ENCODE peak calls at places on chromosomes 7 and 10, in four cellular contexts. One of them, this sample, is unnamed.

GRCh38 chr10:116679351-116679750 is 58.6 kb downstream of the PNLIPRP2 start:
- DNase-seq in brain microvascular endothelial cell: no peak
- DNase-seq in tibial nerve: no peak
- DNase-seq in tibial artery: no peak
- DNase-seq in this sample: no peak

GRCh38 chr10:119602241-119603095 is 5.7 kb upstream of the TIAL1 start:
- DNase-seq in brain microvascular endothelial cell: peak
- DNase-seq in tibial nerve: no peak
- DNase-seq in tibial artery: no peak
- DNase-seq in this sample: no peak

GRCh38 chr7:45000096-45001032 is at the start of gene CCM2:
- DNase-seq in brain microvascular endothelial cell: no peak
- DNase-seq in tibial nerve: no peak
- DNase-seq in tibial artery: peak
- DNase-seq in this sample: no peak

GRCh38 chr7:47991741-47992311 is 12.4 kb upstream of the HUS1 start:
- DNase-seq in brain microvascular endothelial cell: peak
- DNase-seq in tibial nerve: peak
- DNase-seq in tibial artery: peak
- DNase-seq in this sample: peak

GRCh38 chr10:89342219-89342966 is 14.6 kb downstream of the IFIT3 start:
- DNase-seq in brain microvascular endothelial cell: peak
- DNase-seq in tibial nerve: peak
- DNase-seq in tibial artery: peak
- DNase-seq in this sample: peak

GRCh38 chr7:78226059-78226658 is 427.6 kb downstream of the PHTF2 start:
- DNase-seq in brain microvascular endothelial cell: no peak
- DNase-seq in tibial nerve: no peak
- DNase-seq in tibial artery: no peak
- DNase-seq in this sample: no peak

GRCh38 chr10:132889556-132889955 is 52.8 kb downstream of the CFAP46 start:
- DNase-seq in brain microvascular endothelial cell: no peak
- DNase-seq in tibial nerve: peak
- DNase-seq in tibial artery: peak
- DNase-seq in this sample: peak

GRCh38 chr7:158083526-158084310 is 503.9 kb downstream of the PTPRN2 start:
- DNase-seq in brain microvascular endothelial cell: no peak
- DNase-seq in tibial nerve: no peak
- DNase-seq in tibial artery: peak
- DNase-seq in this sample: no peak

GRCh38 chr10:44923611-44924010 is 12.5 kb downstream of the TMEM72 start:
- DNase-seq in brain microvascular endothelial cell: no peak
- DNase-seq in tibial nerve: no peak
- DNase-seq in tibial artery: peak
- DNase-seq in this sample: no peak

GRCh38 chr7:51034531-51035264 is 252.0 kb upstream of the GRB10 start:
- DNase-seq in brain microvascular endothelial cell: peak
- DNase-seq in tibial nerve: no peak
- DNase-seq in tibial artery: no peak
- DNase-seq in this sample: no peak

GRCh38 chr10:6583447-6583846 is 3.4 kb upstream of the PRKCQ start:
- DNase-seq in brain microvascular endothelial cell: no peak
- DNase-seq in tibial nerve: no peak
- DNase-seq in tibial artery: no peak
- DNase-seq in this sample: no peak

GRCh38 chr7:156840134-156840533 is 52.8 kb downstream of the LMBR1 start:
- DNase-seq in brain microvascular endothelial cell: no peak
- DNase-seq in tibial nerve: no peak
- DNase-seq in tibial artery: no peak
- DNase-seq in this sample: no peak

GRCh38 chr10:114925675-114926204 is 12.3 kb upstream of the TRUB1 start:
- DNase-seq in brain microvascular endothelial cell: peak
- DNase-seq in tibial nerve: no peak
- DNase-seq in tibial artery: no peak
- DNase-seq in this sample: no peak

GRCh38 chr7:105935250-105935649 is 27.8 kb upstream of the CDHR3 start:
- DNase-seq in brain microvascular endothelial cell: no peak
- DNase-seq in tibial nerve: no peak
- DNase-seq in tibial artery: no peak
- DNase-seq in this sample: no peak

GRCh38 chr10:90787906-90788491 is 69.8 kb downstream of the HTR7 start:
- DNase-seq in brain microvascular endothelial cell: peak
- DNase-seq in tibial nerve: no peak
- DNase-seq in tibial artery: no peak
- DNase-seq in this sample: no peak

GRCh38 chr10:103696411-103697145 is 158.8 kb downstream of the SH3PXD2A start:
- DNase-seq in brain microvascular endothelial cell: peak
- DNase-seq in tibial nerve: no peak
- DNase-seq in tibial artery: peak
- DNase-seq in this sample: no peak

GRCh38 chr10:12500406-12501303 is 151.3 kb downstream of the CAMK1D start:
- DNase-seq in brain microvascular endothelial cell: peak
- DNase-seq in tibial nerve: no peak
- DNase-seq in tibial artery: peak
- DNase-seq in this sample: peak

GRCh38 chr7:101068401-101068800 is 16.9 kb upstream of the TRIM56 start:
- DNase-seq in brain microvascular endothelial cell: no peak
- DNase-seq in tibial nerve: no peak
- DNase-seq in tibial artery: no peak
- DNase-seq in this sample: no peak

GRCh38 chr10:34434119-34434594 is 380.9 kb downstream of the PARD3 start:
- DNase-seq in brain microvascular endothelial cell: peak
- DNase-seq in tibial nerve: no peak
- DNase-seq in tibial artery: no peak
- DNase-seq in this sample: no peak

GRCh38 chr10:69662173-69662685 is 32.2 kb downstream of the FAM241B start:
- DNase-seq in brain microvascular endothelial cell: no peak
- DNase-seq in tibial nerve: no peak
- DNase-seq in tibial artery: no peak
- DNase-seq in this sample: no peak

GRCh38 chr10:128902031-128902710 is 564.9 kb upstream of the MGMT start:
- DNase-seq in brain microvascular endothelial cell: no peak
- DNase-seq in tibial nerve: no peak
- DNase-seq in tibial artery: no peak
- DNase-seq in this sample: no peak

GRCh38 chr10:115093776-115094361 is 704 bp downstream of the ATRNL1 start:
- DNase-seq in brain microvascular endothelial cell: no peak
- DNase-seq in tibial nerve: no peak
- DNase-seq in tibial artery: no peak
- DNase-seq in this sample: no peak

This sample was measured in suprapubic skin.